ENCODE peak calls at places on chromosomes 5 and 9, in five cellular contexts. K, V, Y, W and F are unnamed samples.

GRCh38 chr5:35876454-35876853 is 19.8 kb downstream of the IL7R start:
- DNase-seq in K (no peak), V (no peak), Y (no peak), W (no peak), F (no peak)

GRCh38 chr5:135977375-135977928 is 22.7 kb upstream of the LECT2 start:
- DNase-seq in K (peak; percentile 72), V (no peak), Y (no peak), W (peak; percentile 87), F (peak; percentile 14)

GRCh38 chr5:143515829-143516228 is 112.3 kb upstream of the NR3C1 start:
- DNase-seq in K (no peak), V (no peak), Y (no peak), W (no peak), F (no peak)

GRCh38 chr9:132780230-132781007 is 97.7 kb downstream of the AK8 start:
- DNase-seq in K (no peak), V (no peak), Y (no peak), W (no peak), F (no peak)

GRCh38 chr5:175309218-175309617 is 134.8 kb downstream of the DRD1 start:
- DNase-seq in K (no peak), V (no peak), Y (no peak), W (no peak), F (no peak)

GRCh38 chr9:91841591-91841990 is 108.4 kb downstream of the ROR2 start:
- DNase-seq in K (no peak), V (no peak), Y (no peak), W (peak; percentile 43), F (no peak)

GRCh38 chr5:40374853-40375252 is 304.9 kb upstream of the PTGER4 start:
- DNase-seq in K (no peak), V (no peak), Y (peak; percentile 9), W (no peak), F (no peak)

GRCh38 chr9:4016789-4017188 is 283.1 kb downstream of the GLIS3 start:
- DNase-seq in K (no peak), V (no peak), Y (no peak), W (no peak), F (no peak)

GRCh38 chr5:77355751-77356150 is 136.4 kb downstream of the WDR41 start:
- DNase-seq in K (no peak), V (no peak), Y (no peak), W (no peak), F (no peak)

GRCh38 chr5:128403350-128403749 is 134.7 kb downstream of the FBN2 start:
- DNase-seq in K (no peak), V (no peak), Y (no peak), W (no peak), F (no peak)

GRCh38 chr5:93676707-93677106 is 64.7 kb downstream of the POU5F2 start:
- DNase-seq in K (no peak), V (no peak), Y (no peak), W (no peak), F (no peak)

GRCh38 chr9:107816187-107817021 is 326.8 kb upstream of the KLF4 start:
- DNase-seq in K (no peak), V (no peak), Y (no peak), W (no peak), F (no peak)

GRCh38 chr9:135126480-135127187 is 39.2 kb downstream of the OLFM1 start:
- DNase-seq in K (no peak), V (peak; percentile 32), Y (peak; percentile 14), W (no peak), F (no peak)

GRCh38 chr5:164498393-164498792 is 993.0 kb downstream of the MAT2B start:
- DNase-seq in K (no peak), V (no peak), Y (no peak), W (no peak), F (no peak)

GRCh38 chr5:93603711-93604118 is 20.7 kb downstream of the NR2F1 start:
- DNase-seq in K (no peak), V (no peak), Y (no peak), W (no peak), F (no peak)

GRCh38 chr5:115170924-115171510 is 1.3 kb upstream of the TRIM36 start:
- DNase-seq in K (no peak), V (no peak), Y (no peak), W (no peak), F (no peak)

GRCh38 chr5:115166744-115167393 is 2.8 kb downstream of the TRIM36 start:
- DNase-seq in K (no peak), V (no peak), Y (no peak), W (peak; percentile 66), F (no peak)

GRCh38 chr5:115170128-115170923 is 618 bp upstream of the TRIM36 start:
- DNase-seq in K (no peak), V (no peak), Y (no peak), W (peak; percentile 85), F (no peak)

GRCh38 chr5:115169392-115170127 is at the start of gene TRIM36:
- DNase-seq in K (peak; percentile 97), V (peak; percentile 88), Y (peak; percentile 92), W (peak; percentile 97), F (peak; percentile 74)

DNA sequence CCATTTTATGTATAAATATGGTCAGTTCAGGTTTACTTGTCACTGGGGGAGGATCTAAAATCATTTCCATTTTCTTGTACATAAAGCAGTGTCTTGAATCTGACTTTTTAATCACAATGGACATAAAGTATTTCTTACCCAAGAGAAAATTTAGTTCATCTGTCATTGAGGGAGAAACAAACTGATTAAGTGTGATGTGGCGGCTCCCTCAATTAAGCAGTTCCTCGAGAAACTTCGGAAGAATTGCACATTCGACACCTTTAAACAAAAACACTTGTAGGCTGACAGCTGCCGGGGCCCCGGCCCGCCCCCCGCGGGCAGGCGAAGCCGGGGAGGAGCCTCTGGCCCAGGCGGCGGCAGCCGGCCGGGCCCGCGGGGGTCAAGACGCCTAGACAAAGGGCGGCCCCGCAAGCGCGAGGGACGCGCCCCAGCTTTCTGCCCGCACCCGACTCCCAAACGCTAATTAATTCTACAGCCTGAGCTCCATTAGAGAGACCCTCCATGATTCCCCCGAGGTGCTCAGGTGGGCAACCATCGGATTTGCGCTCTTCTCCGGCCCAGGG is 798 bp downstream of the TRIM36 start:
- DNase-seq in K (no peak), V (no peak), Y (no peak), W (no peak), F (no peak)
- TF ChIP-seq POLR2AphosphoS5 in K (no peak), V (no peak), Y (no peak), W (no peak), F (no peak)

GRCh38 chr5:119340597-119341218 is 15.1 kb upstream of the TNFAIP8 start:
- DNase-seq in K (no peak), V (no peak), Y (no peak), W (peak; percentile 82), F (no peak)

GRCh38 chr5:119339965-119340364 is 15.9 kb upstream of the TNFAIP8 start:
- DNase-seq in K (no peak), V (no peak), Y (no peak), W (no peak), F (no peak)

GRCh38 chr5:119343042-119343441 is 12.8 kb upstream of the TNFAIP8 start:
- DNase-seq in K (no peak), V (no peak), Y (no peak), W (no peak), F (no peak)

GRCh38 chr5:119342414-119342813 is 13.4 kb upstream of the TNFAIP8 start:
- DNase-seq in K (no peak), V (no peak), Y (no peak), W (no peak), F (no peak)

GRCh38 chr5:119341452-119342349 is 14.1 kb upstream of the TNFAIP8 start:
- DNase-seq in K (no peak), V (no peak), Y (no peak), W (no peak), F (no peak)
- TF ChIP-seq POLR2A in K (no peak), V (no peak), Y (no peak), W (no peak), F (peak; percentile 84)

GRCh38 chr5:59458966-59459729 is 434.4 kb downstream of the PDE4D start:
- DNase-seq in K (no peak), V (no peak), Y (no peak), W (no peak), F (no peak)
- TF ChIP-seq POLR2AphosphoS5 in K (no peak), V (no peak), Y (no peak), W (no peak), F (no peak)

DNA sequence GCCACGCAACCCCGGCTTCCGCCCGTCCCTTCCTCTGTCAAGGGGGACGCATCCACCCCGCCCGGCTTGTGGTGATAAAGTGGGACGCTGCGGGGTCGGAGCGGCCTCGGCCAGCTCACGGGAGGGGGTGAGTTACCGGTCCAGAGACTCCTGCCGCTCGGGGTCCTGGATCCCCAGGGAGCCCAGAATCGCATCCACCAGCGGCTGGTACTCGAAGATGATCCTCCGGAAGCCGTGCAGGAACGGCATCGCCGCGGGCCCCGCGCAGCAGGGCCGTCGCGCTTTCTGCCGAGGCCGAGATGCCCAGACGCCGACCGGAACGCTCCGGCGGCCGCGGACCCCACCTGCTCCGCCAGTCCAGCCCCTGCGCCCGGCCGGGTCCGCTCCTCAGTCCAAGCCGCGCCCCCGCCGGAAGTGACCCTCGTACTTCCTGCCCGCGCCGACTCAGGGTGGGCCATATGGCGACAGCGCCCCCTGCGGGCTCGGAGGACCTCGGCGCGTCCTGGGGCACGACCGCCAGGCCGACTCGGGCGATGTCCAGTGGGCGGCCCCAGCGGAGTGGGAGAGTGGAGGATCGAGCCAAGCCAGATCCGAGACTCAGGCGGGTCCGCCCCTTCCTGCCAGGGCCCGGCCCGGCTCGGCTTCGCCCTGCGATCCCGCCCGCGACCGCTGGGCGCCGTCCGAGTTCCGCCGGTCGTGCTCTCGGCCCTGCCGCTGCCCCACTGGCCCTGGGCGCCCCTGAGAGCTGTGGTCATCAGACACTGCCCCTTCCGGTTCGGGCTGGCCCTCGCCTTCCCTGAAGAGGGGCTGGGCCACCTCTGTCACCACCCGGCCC is at the start of gene ASB6:
- DNase-seq in K (peak; percentile 97), V (peak; percentile 94), Y (peak; percentile 92), W (peak; percentile 99), F (peak; percentile 100)
- TF ChIP-seq POLR2A in K (peak; percentile 23), V (peak; percentile 29), Y (peak; percentile 50), W (no peak), F (peak; percentile 86)

GRCh38 chr5:177595991-177596774 is 3.7 kb upstream of the B4GALT7 start:
- DNase-seq in K (no peak), V (no peak), Y (no peak), W (no peak), F (no peak)

GRCh38 chr5:177596775-177597238 is 3.1 kb upstream of the B4GALT7 start:
- DNase-seq in K (no peak), V (no peak), Y (no peak), W (no peak), F (no peak)

GRCh38 chr5:177601126-177601525 is 1.2 kb downstream of the B4GALT7 start:
- DNase-seq in K (no peak), V (no peak), Y (no peak), W (no peak), F (no peak)

GRCh38 chr5:177600458-177601018 is 606 bp downstream of the B4GALT7 start:
- DNase-seq in K (no peak), V (no peak), Y (no peak), W (no peak), F (no peak)

GRCh38 chr5:177598477-177598876 is 1.5 kb upstream of the B4GALT7 start:
- DNase-seq in K (no peak), V (no peak), Y (no peak), W (no peak), F (no peak)
- TF ChIP-seq POLR2AphosphoS5 in K (no peak), V (no peak), Y (no peak), W (no peak), F (peak; percentile 42)